ENCODE peak calls at places on chromosomes 5 and 9, in four cellular contexts. One of them, this sample, is unnamed.

GRCh38 chr9:110815361-110815760 is 146.8 kb downstream of the MUSK start:
- DNase-seq in activated T-helper 9 cell treated with anti-CD3 and anti-CD28 coated beads, Interleukin-2, amount 50 U/mL, for 16 hours: no peak
- DNase-seq in HS-27A: no peak
- DNase-seq in T-helper 2 cell: no peak
- DNase-seq in this sample: no peak

GRCh38 chr5:74232281-74232680 is 408.2 kb downstream of the ENC1 start:
- DNase-seq in HS-27A: peak
- DNase-seq in activated T-helper 9 cell treated with anti-CD3 and anti-CD28 coated beads, Interleukin-2, amount 50 U/mL, for 16 hours: no peak
- DNase-seq in T-helper 2 cell: no peak
- DNase-seq in this sample: peak

GRCh38 chr9:37784291-37784639 is 599 bp downstream of the EXOSC3 start:
- DNase-seq in activated T-helper 9 cell treated with anti-CD3 and anti-CD28 coated beads, Interleukin-2, amount 50 U/mL, for 16 hours: no peak
- DNase-seq in HS-27A: no peak
- DNase-seq in T-helper 2 cell: no peak
- DNase-seq in this sample: no peak

GRCh38 chr5:144433140-144433822 is 262.6 kb downstream of the KCTD16 start:
- DNase-seq in HS-27A: no peak
- DNase-seq in T-helper 2 cell: no peak
- DNase-seq in activated T-helper 9 cell treated with anti-CD3 and anti-CD28 coated beads, Interleukin-2, amount 50 U/mL, for 16 hours: no peak
- DNase-seq in this sample: no peak

GRCh38 chr9:113222482-113222841 is 1.1 kb downstream of the SLC31A1 start:
- DNase-seq in activated T-helper 9 cell treated with anti-CD3 and anti-CD28 coated beads, Interleukin-2, amount 50 U/mL, for 16 hours: no peak
- DNase-seq in HS-27A: no peak
- DNase-seq in T-helper 2 cell: no peak
- DNase-seq in this sample: no peak

GRCh38 chr5:95393279-95393678 is 2.1 kb downstream of the FAM81B start:
- DNase-seq in HS-27A: no peak
- DNase-seq in activated T-helper 9 cell treated with anti-CD3 and anti-CD28 coated beads, Interleukin-2, amount 50 U/mL, for 16 hours: no peak
- DNase-seq in T-helper 2 cell: no peak
- DNase-seq in this sample: no peak

GRCh38 chr5:6450235-6450860 is 1.7 kb downstream of the UBE2QL1 start:
- DNase-seq in HS-27A: no peak
- DNase-seq in activated T-helper 9 cell treated with anti-CD3 and anti-CD28 coated beads, Interleukin-2, amount 50 U/mL, for 16 hours: no peak
- DNase-seq in T-helper 2 cell: no peak
- DNase-seq in this sample: no peak

GRCh38 chr5:107470007-107470582 is 200.6 kb downstream of the EFNA5 start:
- DNase-seq in T-helper 2 cell: no peak
- DNase-seq in activated T-helper 9 cell treated with anti-CD3 and anti-CD28 coated beads, Interleukin-2, amount 50 U/mL, for 16 hours: no peak
- DNase-seq in HS-27A: no peak
- DNase-seq in this sample: peak

GRCh38 chr5:126490167-126490937 is 67.1 kb downstream of the GRAMD2B start:
- DNase-seq in T-helper 2 cell: no peak
- DNase-seq in activated T-helper 9 cell treated with anti-CD3 and anti-CD28 coated beads, Interleukin-2, amount 50 U/mL, for 16 hours: no peak
- DNase-seq in HS-27A: no peak
- DNase-seq in this sample: no peak

GRCh38 chr9:108978121-108978694 is 35.1 kb downstream of the CTNNAL1 start:
- DNase-seq in HS-27A: no peak
- DNase-seq in activated T-helper 9 cell treated with anti-CD3 and anti-CD28 coated beads, Interleukin-2, amount 50 U/mL, for 16 hours: no peak
- DNase-seq in T-helper 2 cell: no peak
- DNase-seq in this sample: no peak

GRCh38 chr5:172931001-172931536 is 28.2 kb upstream of the RPL26L1 start:
- DNase-seq in activated T-helper 9 cell treated with anti-CD3 and anti-CD28 coated beads, Interleukin-2, amount 50 U/mL, for 16 hours: no peak
- DNase-seq in HS-27A: peak
- DNase-seq in T-helper 2 cell: no peak
- DNase-seq in this sample: peak

GRCh38 chr9:15513335-15513734 is 2.6 kb upstream of the PSIP1 start:
- DNase-seq in T-helper 2 cell: no peak
- DNase-seq in activated T-helper 9 cell treated with anti-CD3 and anti-CD28 coated beads, Interleukin-2, amount 50 U/mL, for 16 hours: no peak
- DNase-seq in HS-27A: no peak
- DNase-seq in this sample: no peak

This sample was measured in HS-5.